ENCODE peak calls at places on chromosomes 1 and 21, in ten cellular contexts. D is uterus; K is AG10803; Y is GM13976; I is type B pancreatic cell; P is CD4-positive, alpha-beta T cell; N is stomach; F is choroid plexus epithelial cell; J is epithelial cell of esophagus; A is ovary. R is an unnamed sample.

GRCh38 chr1:172449585-172450523 is 6.0 kb upstream of the PIGC start:
- DNase-seq in D (no peak), K (peak), Y (peak), I (peak), P (no peak), N (peak), F (peak), J (peak), A (peak), R (peak)

GRCh38 chr21:35585155-35585554 is 475.2 kb downstream of the SETD4 start:
- DNase-seq in D (no peak), K (no peak), Y (peak), I (no peak), P (no peak), N (no peak), F (no peak), J (peak), A (no peak), R (no peak)

GRCh38 chr1:183761871-183762270 is 43.0 kb upstream of the RGL1 start:
- DNase-seq in D (no peak), K (peak), Y (no peak), I (no peak), P (no peak), N (no peak), F (peak), J (no peak), A (no peak), R (no peak)

GRCh38 chr1:31145581-31146117 is 80.1 kb upstream of the PUM1 start:
- DNase-seq in D (no peak), K (no peak), Y (no peak), I (no peak), P (no peak), N (no peak), F (no peak), J (no peak), A (no peak), R (no peak)

GRCh38 chr1:182056596-182057366 is 4.7 kb downstream of the ZNF648 start:
- DNase-seq in D (no peak), K (no peak), Y (no peak), I (no peak), P (no peak), N (no peak), F (no peak), J (no peak), A (no peak), R (no peak)

GRCh38 chr1:12438349-12438924 is 179.6 kb downstream of the DHRS3 start:
- DNase-seq in D (no peak), K (peak), Y (peak), I (no peak), P (no peak), N (no peak), F (peak), J (peak), A (no peak), R (no peak)

GRCh38 chr1:110433803-110434202 is 17.1 kb upstream of the PROK1 start:
- DNase-seq in D (no peak), K (peak), Y (no peak), I (no peak), P (no peak), N (peak), F (peak), J (peak), A (no peak), R (peak)

GRCh38 chr21:31446206-31446900 is 102.3 kb upstream of the TIAM1 start:
- DNase-seq in D (no peak), K (no peak), Y (no peak), I (no peak), P (peak), N (no peak), F (no peak), J (no peak), A (no peak), R (no peak)

GRCh38 chr1:175841613-175842234 is 98.3 kb upstream of the TNR start:
- DNase-seq in D (no peak), K (no peak), Y (no peak), I (no peak), P (no peak), N (no peak), F (no peak), J (no peak), A (no peak), R (no peak)

GRCh38 chr21:38350681-38351080 is 93.9 kb downstream of the KCNJ15 start:
- DNase-seq in D (no peak), K (peak), Y (no peak), I (no peak), P (no peak), N (no peak), F (peak), J (no peak), A (no peak), R (peak)

GRCh38 chr1:170765712-170766330 is 101.9 kb downstream of the PRRX1 start:
- DNase-seq in D (no peak), K (peak), Y (no peak), I (no peak), P (no peak), N (no peak), F (peak), J (peak), A (no peak), R (no peak)

GRCh38 chr21:41593051-41593783 is 85.3 kb upstream of the TMPRSS2 start:
- DNase-seq in D (no peak), K (no peak), Y (no peak), I (no peak), P (no peak), N (peak), F (no peak), J (no peak), A (no peak), R (no peak)

GRCh38 chr1:187762109-187762508 is 933.4 kb downstream of the PLA2G4A start:
- DNase-seq in D (no peak), K (no peak), Y (no peak), I (no peak), P (no peak), N (no peak), F (peak), J (no peak), A (no peak), R (no peak)

GRCh38 chr1:93753766-93754763 is 72.4 kb upstream of the BCAR3 start:
- DNase-seq in D (no peak), K (peak), Y (no peak), I (no peak), P (no peak), N (no peak), F (peak), J (peak), A (no peak), R (no peak)

GRCh38 chr1:57272601-57273000 is 151.3 kb downstream of the DAB1 start:
- DNase-seq in D (no peak), K (no peak), Y (no peak), I (no peak), P (no peak), N (no peak), F (no peak), J (no peak), A (no peak), R (no peak)

DNA sequence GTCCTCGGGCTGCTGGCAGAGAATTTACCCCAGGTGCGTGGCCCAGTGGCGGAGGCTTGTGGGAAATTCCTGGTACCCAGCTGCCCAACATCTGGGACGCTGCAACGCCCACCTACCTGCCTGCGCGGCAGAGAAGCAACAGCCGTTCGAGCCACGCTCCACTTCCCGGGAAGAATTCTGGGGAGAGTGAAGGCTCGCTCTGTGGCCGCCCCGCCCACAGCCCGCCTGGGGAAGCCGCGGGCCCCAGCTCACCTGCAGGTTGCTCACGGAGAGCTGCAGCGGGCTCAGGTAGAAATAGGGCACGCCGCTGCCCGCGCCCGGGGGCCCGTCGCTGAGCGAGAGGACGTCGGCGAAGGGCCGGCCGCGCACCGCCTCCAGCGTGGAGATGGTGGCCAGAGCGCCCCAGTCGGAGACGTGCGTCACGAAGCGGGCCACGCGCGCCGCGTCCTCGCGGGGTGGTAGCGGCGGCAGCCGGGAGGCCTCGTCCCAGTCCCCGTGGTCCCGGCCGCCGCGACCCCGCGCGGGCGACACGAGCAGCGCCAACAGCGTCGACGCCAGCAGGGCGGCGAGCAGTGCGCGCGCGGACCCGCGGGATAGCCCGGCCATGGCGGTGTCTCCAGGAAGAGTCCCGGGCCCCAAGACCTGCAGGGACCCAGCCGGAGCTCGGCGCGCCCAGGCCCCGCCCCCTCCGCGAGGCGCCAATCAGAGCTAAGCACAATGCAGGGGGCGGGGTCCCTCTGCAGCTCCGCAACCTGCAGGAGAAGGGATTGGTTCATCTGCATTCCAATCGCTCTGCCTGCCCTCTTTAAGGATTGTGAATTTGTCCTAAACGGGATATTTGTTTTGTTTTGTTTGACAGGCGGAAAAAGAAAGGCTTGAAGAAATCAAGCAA is at the start of gene CREG1:
- DNase-seq in D (peak), K (peak), Y (peak), I (peak), P (peak), N (peak), F (peak), J (peak), A (peak), R (peak)
- TF ChIP-seq CTCF in D (no peak), K (no peak), Y (no peak), I (no peak), P (no peak), N (no peak), F (no peak), J (no peak), A (peak), R (no peak)

GRCh38 chr1:155272466-155273133 is 704 bp downstream of the CLK2 start:
- DNase-seq in D (peak), K (peak), Y (no peak), I (no peak), P (no peak), N (no peak), F (peak), J (peak), A (no peak), R (no peak)
- TF ChIP-seq CTCF in D (no peak), K (no peak), Y (no peak), I (no peak), P (no peak), N (no peak), F (no peak), J (no peak), A (no peak), R (no peak)

GRCh38 chr1:3412376-3412775 is 42.1 kb upstream of the ARHGEF16 start:
- DNase-seq in D (no peak), K (no peak), Y (no peak), I (no peak), P (no peak), N (no peak), F (no peak), J (no peak), A (no peak), R (no peak)

GRCh38 chr1:3417082-3417728 is 37.3 kb upstream of the ARHGEF16 start:
- DNase-seq in D (no peak), K (no peak), Y (no peak), I (no peak), P (no peak), N (peak), F (no peak), J (no peak), A (no peak), R (no peak)

GRCh38 chr1:3415260-3415952 is 39.1 kb upstream of the ARHGEF16 start:
- DNase-seq in D (peak), K (no peak), Y (no peak), I (no peak), P (no peak), N (no peak), F (no peak), J (no peak), A (no peak), R (no peak)

GRCh38 chr1:3411806-3412205 is 42.7 kb upstream of the ARHGEF16 start:
- DNase-seq in D (no peak), K (no peak), Y (no peak), I (no peak), P (no peak), N (no peak), F (no peak), J (no peak), A (no peak), R (no peak)

GRCh38 chr1:3413975-3414710 is 40.3 kb upstream of the ARHGEF16 start:
- DNase-seq in D (no peak), K (no peak), Y (no peak), I (no peak), P (no peak), N (no peak), F (no peak), J (no peak), A (no peak), R (no peak)
- TF ChIP-seq CTCF in D (no peak), K (no peak), Y (no peak), I (peak), P (no peak), N (no peak), F (no peak), J (no peak), A (no peak), R (no peak)

DNA sequence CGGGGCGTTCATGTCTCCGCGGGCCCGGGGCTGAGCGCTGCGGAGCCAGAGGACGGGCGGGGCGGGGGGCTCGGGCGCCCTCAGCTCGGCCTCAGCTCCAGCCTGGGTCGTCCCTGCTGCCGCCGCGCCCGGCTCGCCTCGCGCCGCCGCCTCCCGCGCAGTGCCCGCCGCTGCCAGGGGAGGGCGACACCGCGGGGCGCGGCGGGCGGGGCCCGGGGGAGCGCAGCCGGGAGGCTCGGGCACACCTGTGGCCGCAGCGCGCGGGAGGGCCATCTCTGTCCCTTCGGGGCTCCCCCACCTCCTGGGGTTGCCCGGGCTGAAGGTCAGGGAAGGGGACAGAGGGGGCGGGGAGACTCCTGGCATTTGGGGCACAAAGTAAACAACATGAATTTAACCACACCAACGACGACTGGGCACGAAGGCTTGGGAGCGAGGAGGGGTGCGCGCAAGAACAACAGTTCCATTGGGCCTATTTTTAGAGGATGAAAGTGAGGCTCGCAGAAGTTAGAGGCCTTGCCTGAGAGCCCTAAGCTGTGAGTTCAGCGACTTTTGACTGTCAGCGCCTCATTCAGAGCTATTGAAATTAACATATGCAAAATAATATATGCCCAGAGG is at the start of gene FAM131C:
- DNase-seq in D (no peak), K (no peak), Y (peak), I (no peak), P (peak), N (peak), F (no peak), J (peak), A (no peak), R (no peak)
- TF ChIP-seq CTCF in D (no peak), K (no peak), Y (peak), I (peak), P (no peak), N (peak), F (no peak), J (peak), A (peak), R (peak)

DNA sequence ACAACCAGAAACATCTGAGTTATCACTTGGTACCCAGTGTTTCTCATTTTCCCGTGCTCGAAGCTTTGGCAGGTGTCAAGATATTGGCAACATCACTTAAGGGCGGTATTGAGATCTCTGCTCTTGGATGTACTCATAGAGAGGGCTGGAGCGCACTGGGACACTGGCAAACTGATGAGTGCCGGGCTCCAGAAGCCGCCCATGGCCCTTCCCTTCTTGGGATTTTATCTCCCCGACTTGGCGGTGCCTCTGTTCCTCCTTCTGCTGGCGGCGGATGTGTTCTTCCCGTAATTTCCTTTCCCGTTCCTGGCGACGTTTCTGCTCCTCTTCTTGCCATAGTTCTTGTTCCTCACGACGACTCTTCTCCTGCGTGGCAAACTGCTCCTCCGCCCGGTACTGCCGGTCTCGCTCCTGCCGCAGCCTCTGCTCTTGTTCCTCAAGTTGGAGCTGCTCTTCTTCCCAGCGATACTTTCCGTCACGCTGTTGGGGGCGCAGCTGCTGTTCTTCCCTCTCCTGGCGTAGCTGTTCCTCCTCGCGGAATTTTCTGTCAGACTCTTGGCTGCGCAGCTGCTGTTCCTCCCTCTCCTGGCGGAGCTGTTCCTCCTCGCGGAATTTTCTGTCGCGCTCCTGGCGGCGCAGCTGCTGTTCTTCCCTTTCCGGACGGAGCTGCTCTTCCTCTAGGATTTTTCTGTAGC is 7.8 kb downstream of the TCHH start:
- DNase-seq in D (no peak), K (no peak), Y (no peak), I (no peak), P (no peak), N (no peak), F (no peak), J (peak), A (no peak), R (no peak)
- TF ChIP-seq CTCF in D (no peak), K (no peak), Y (no peak), I (no peak), P (no peak), N (no peak), F (no peak), J (peak), A (no peak), R (no peak)

R was measured in CD14-positive monocyte.